ENCODE peak calls at places on chromosome 1, in five cellular contexts. T is EH; Z is brain microvascular endothelial cell; B is activated naive CD4-positive, alpha-beta T cell; K is GM12865. W is an unnamed sample.

GRCh38 chr1:153573351-153573750 is 7.7 kb upstream of the S100A2 start:
- DNase-seq in Z (peak; percentile 34), T (no peak), K (no peak), B (no peak), W (no peak)

GRCh38 chr1:176603696-176604095 is 140.7 kb downstream of the PAPPA2 start:
- DNase-seq in K (no peak), Z (no peak), T (no peak), B (no peak), W (no peak)

GRCh38 chr1:54980046-54980527 is 341 bp upstream of the TMEM61 start:
- DNase-seq in K (no peak), T (no peak), B (no peak), Z (no peak), W (no peak)

GRCh38 chr1:230713915-230714764 is at the start of gene AGT:
- DNase-seq in K (no peak), B (no peak), T (peak; percentile 92), Z (peak; percentile 58), W (peak; percentile 86)

GRCh38 chr1:222821239-222821638 is 6.4 kb downstream of the DISP1 start:
- DNase-seq in K (no peak), T (peak; percentile 67), B (no peak), Z (no peak), W (no peak)

GRCh38 chr1:8113257-8114220 is 87.4 kb upstream of the ERRFI1 start:
- DNase-seq in T (no peak), B (no peak), K (no peak), Z (no peak), W (no peak)

GRCh38 chr1:178653091-178653490 is 72.0 kb upstream of the RALGPS2 start:
- DNase-seq in B (no peak), K (no peak), T (peak; percentile 53), Z (no peak), W (no peak)

GRCh38 chr1:169921080-169921479 is 27.4 kb upstream of the SCYL3 start:
- DNase-seq in T (no peak), B (no peak), K (no peak), Z (no peak), W (no peak)

GRCh38 chr1:91570105-91570448 is 69.4 kb downstream of the CDC7 start:
- DNase-seq in B (no peak), K (no peak), Z (no peak), T (no peak), W (no peak)

GRCh38 chr1:196418772-196419171 is 189.5 kb downstream of the KCNT2 start:
- DNase-seq in T (no peak), Z (no peak), B (no peak), K (no peak), W (no peak)

GRCh38 chr1:244322791-244323521 is 128.8 kb downstream of the ADSS2 start:
- DNase-seq in Z (peak; percentile 95), T (peak; percentile 97), K (peak; percentile 52), B (no peak), W (no peak)

GRCh38 chr1:145872421-145872891 is 13.2 kb downstream of the ANKRD35 start:
- DNase-seq in Z (no peak), T (peak; percentile 39), K (no peak), B (no peak), W (peak; percentile 84)

GRCh38 chr1:112144738-112145426 is 155.4 kb upstream of the KCND3 start:
- DNase-seq in T (no peak), B (no peak), Z (no peak), K (no peak), W (no peak)

GRCh38 chr1:241203817-241204216 is 153.2 kb downstream of the RGS7 start:
- DNase-seq in Z (no peak), B (no peak), K (no peak), T (no peak), W (no peak)

GRCh38 chr1:233614173-233614742 is 352 bp downstream of the KCNK1 start:
- DNase-seq in B (no peak), T (peak; percentile 52), Z (no peak), K (peak; percentile 78), W (no peak)

GRCh38 chr1:17233675-17234074 is 15.2 kb upstream of the PADI3 start:
- DNase-seq in Z (peak; percentile 64), T (peak; percentile 99), B (no peak), K (no peak), W (no peak)

W was measured in right atrium auricular region.